ENCODE peak calls at places on chromosomes 16 and 17, in five cellular contexts. One of them, this sample, is unnamed.

GRCh38 chr16:27243725-27244362 is 24.7 kb downstream of the NSMCE1 start:
- DNase-seq in PC-3: no peak
- DNase-seq in WTC11: no peak
- DNase-seq in H9: peak
- DNase-seq in T-helper 17 cell: no peak
- DNase-seq in this sample: peak

GRCh38 chr16:2250652-2251280 is 621 bp downstream of the ECI1 start:
- DNase-seq in PC-3: no peak
- DNase-seq in WTC11: no peak
- DNase-seq in H9: no peak
- DNase-seq in T-helper 17 cell: no peak
- DNase-seq in this sample: no peak

GRCh38 chr17:77649717-77650211 is 308.7 kb upstream of the TNRC6C start:
- DNase-seq in PC-3: peak
- DNase-seq in WTC11: no peak
- DNase-seq in H9: peak
- DNase-seq in T-helper 17 cell: no peak
- DNase-seq in this sample: no peak

GRCh38 chr16:12646490-12647274 is 157.0 kb downstream of the CPPED1 start:
- DNase-seq in PC-3: no peak
- DNase-seq in WTC11: no peak
- DNase-seq in H9: no peak
- DNase-seq in T-helper 17 cell: no peak
- DNase-seq in this sample: no peak

GRCh38 chr17:78890111-78890897 is 12.7 kb downstream of the CEP295NL start:
- DNase-seq in PC-3: no peak
- DNase-seq in WTC11: no peak
- DNase-seq in H9: no peak
- DNase-seq in T-helper 17 cell: no peak
- DNase-seq in this sample: no peak

GRCh38 chr17:10598620-10599019 is 49.2 kb upstream of the MYH2 start:
- DNase-seq in PC-3: no peak
- DNase-seq in WTC11: no peak
- DNase-seq in H9: no peak
- DNase-seq in T-helper 17 cell: no peak
- DNase-seq in this sample: no peak

GRCh38 chr17:19348081-19348650 is 14.4 kb downstream of the B9D1 start:
- DNase-seq in PC-3: no peak
- DNase-seq in WTC11: no peak
- DNase-seq in H9: no peak
- DNase-seq in T-helper 17 cell: no peak
- DNase-seq in this sample: no peak

GRCh38 chr17:35750526-35751395 is 2.3 kb downstream of the GAS2L2 start:
- DNase-seq in PC-3: no peak
- DNase-seq in WTC11: no peak
- DNase-seq in H9: no peak
- DNase-seq in T-helper 17 cell: no peak
- DNase-seq in this sample: no peak

GRCh38 chr17:70677783-70678647 is 508.7 kb downstream of the KCNJ2 start:
- DNase-seq in PC-3: no peak
- DNase-seq in WTC11: peak
- DNase-seq in H9: peak
- DNase-seq in T-helper 17 cell: no peak
- DNase-seq in this sample: no peak

GRCh38 chr16:962901-963814 is 7.6 kb downstream of the LMF1 start:
- DNase-seq in PC-3: no peak
- DNase-seq in WTC11: no peak
- DNase-seq in H9: no peak
- DNase-seq in T-helper 17 cell: no peak
- DNase-seq in this sample: no peak

GRCh38 chr17:4161560-4162221 is 18.7 kb downstream of the CYB5D2 start:
- DNase-seq in PC-3: peak
- DNase-seq in WTC11: no peak
- DNase-seq in H9: no peak
- DNase-seq in T-helper 17 cell: no peak
- DNase-seq in this sample: no peak

GRCh38 chr16:84454611-84455010 is 49.8 kb downstream of the MEAK7 start:
- DNase-seq in PC-3: no peak
- DNase-seq in WTC11: no peak
- DNase-seq in H9: peak
- DNase-seq in T-helper 17 cell: no peak
- DNase-seq in this sample: no peak

GRCh38 chr16:15415411-15416070 is 18.8 kb upstream of the BMERB1 start:
- DNase-seq in PC-3: peak
- DNase-seq in WTC11: no peak
- DNase-seq in H9: no peak
- DNase-seq in T-helper 17 cell: no peak
- DNase-seq in this sample: no peak

GRCh38 chr17:66290097-66290722 is 12.2 kb upstream of the PRKCA start:
- DNase-seq in PC-3: no peak
- DNase-seq in WTC11: no peak
- DNase-seq in H9: no peak
- DNase-seq in T-helper 17 cell: no peak
- DNase-seq in this sample: no peak

GRCh38 chr17:37361543-37361942 is 14.2 kb upstream of the C17orf78 start:
- DNase-seq in PC-3: no peak
- DNase-seq in WTC11: no peak
- DNase-seq in H9: no peak
- DNase-seq in T-helper 17 cell: no peak
- DNase-seq in this sample: no peak

GRCh38 chr16:1296688-1297412 is 12.6 kb upstream of the UBE2I start:
- DNase-seq in PC-3: peak
- DNase-seq in WTC11: no peak
- DNase-seq in H9: no peak
- DNase-seq in T-helper 17 cell: no peak
- DNase-seq in this sample: no peak

GRCh38 chr17:47983492-47984223 is 12.7 kb downstream of the CDK5RAP3 start:
- DNase-seq in PC-3: no peak
- DNase-seq in WTC11: no peak
- DNase-seq in H9: no peak
- DNase-seq in T-helper 17 cell: no peak
- DNase-seq in this sample: no peak

GRCh38 chr17:64411999-64412771 is 21.5 kb upstream of the PECAM1 start:
- DNase-seq in PC-3: no peak
- DNase-seq in WTC11: peak
- DNase-seq in H9: peak
- DNase-seq in T-helper 17 cell: no peak
- DNase-seq in this sample: no peak